ENCODE peak calls at places on chromosome 13, in ten cellular contexts. L is HepG2, D is breast epithelium, W is heart left ventricle, Q is kidney, R is endothelial cell of umbilical vein, I is testis, P is Panc1, A is suprapubic skin, T is mammary epithelial cell. G is an unnamed sample.

GRCh38 chr13:90592943-90593342 is 754.5 kb upstream of the MIR17HG start:
- DNase-seq in L (no peak), D (no peak), W (no peak), Q (no peak), R (no peak), I (no peak), P (no peak), A (no peak), T (no peak), G (no peak)

GRCh38 chr13:77865588-77865987 is 53.0 kb downstream of the EDNRB start:
- DNase-seq in L (no peak), D (no peak), W (no peak), Q (no peak), R (no peak), I (no peak), P (no peak), A (no peak), T (no peak), G (no peak)

GRCh38 chr13:33284016-33284415 is 1.5 kb downstream of the STARD13 start:
- DNase-seq in L (no peak), D (no peak), W (no peak), Q (no peak), R (peak; percentile 90), I (no peak), P (no peak), A (no peak), T (no peak), G (no peak)

GRCh38 chr13:54637377-54637776 is 1608.8 kb downstream of the OLFM4 start:
- DNase-seq in L (peak; percentile 29), D (no peak), W (no peak), Q (no peak), R (no peak), I (no peak), P (no peak), A (no peak), T (no peak), G (no peak)

GRCh38 chr13:39274926-39275325 is 236.7 kb downstream of the NHLRC3 start:
- DNase-seq in L (no peak), D (no peak), W (no peak), Q (no peak), R (no peak), I (no peak), P (no peak), A (no peak), T (no peak), G (no peak)

GRCh38 chr13:99380921-99381645 is 73.9 kb upstream of the GPR183 start:
- DNase-seq in L (no peak), D (no peak), W (no peak), Q (no peak), R (no peak), I (no peak), P (no peak), A (no peak), T (no peak), G (peak; percentile 70)

GRCh38 chr13:58302349-58302748 is 670.8 kb downstream of the PCDH17 start:
- DNase-seq in L (no peak), D (no peak), W (no peak), Q (no peak), R (no peak), I (no peak), P (no peak), A (no peak), T (no peak), G (no peak)

GRCh38 chr13:27442797-27443196 is 7.6 kb downstream of the MTIF3 start:
- DNase-seq in L (no peak), D (no peak), W (no peak), Q (no peak), R (no peak), I (no peak), P (no peak), A (no peak), T (no peak), G (no peak)

GRCh38 chr13:26785845-26786630 is 25.5 kb upstream of the GPR12 start:
- DNase-seq in L (no peak), D (no peak), W (peak; percentile 51), Q (no peak), R (no peak), I (no peak), P (no peak), A (peak; percentile 81), T (peak; percentile 3), G (peak; percentile 41)

GRCh38 chr13:99004931-99005330 is 27.1 kb upstream of the DOCK9 start:
- DNase-seq in L (no peak), D (no peak), W (no peak), Q (no peak), R (peak; percentile 75), I (no peak), P (no peak), A (no peak), T (no peak), G (no peak)

GRCh38 chr13:79775830-79776229 is 294.9 kb downstream of the NDFIP2 start:
- DNase-seq in L (peak; percentile 38), D (no peak), W (no peak), Q (no peak), R (peak; percentile 87), I (peak; percentile 40), P (peak; percentile 12), A (no peak), T (peak; percentile 46), G (no peak)

GRCh38 chr13:33026489-33027152 is 10.4 kb downstream of the KL start:
- DNase-seq in L (no peak), D (no peak), W (peak; percentile 28), Q (no peak), R (no peak), I (no peak), P (no peak), A (no peak), T (no peak), G (peak; percentile 59)

GRCh38 chr13:57624565-57625435 is 6.7 kb upstream of the PCDH17 start:
- DNase-seq in L (peak; percentile 56), D (no peak), W (peak; percentile 27), Q (no peak), R (peak; percentile 71), I (peak; percentile 64), P (no peak), A (no peak), T (peak; percentile 34), G (no peak)

GRCh38 chr13:79642596-79642995 is 161.6 kb downstream of the NDFIP2 start:
- DNase-seq in L (no peak), D (no peak), W (no peak), Q (no peak), R (no peak), I (no peak), P (no peak), A (no peak), T (no peak), G (no peak)

DNA sequence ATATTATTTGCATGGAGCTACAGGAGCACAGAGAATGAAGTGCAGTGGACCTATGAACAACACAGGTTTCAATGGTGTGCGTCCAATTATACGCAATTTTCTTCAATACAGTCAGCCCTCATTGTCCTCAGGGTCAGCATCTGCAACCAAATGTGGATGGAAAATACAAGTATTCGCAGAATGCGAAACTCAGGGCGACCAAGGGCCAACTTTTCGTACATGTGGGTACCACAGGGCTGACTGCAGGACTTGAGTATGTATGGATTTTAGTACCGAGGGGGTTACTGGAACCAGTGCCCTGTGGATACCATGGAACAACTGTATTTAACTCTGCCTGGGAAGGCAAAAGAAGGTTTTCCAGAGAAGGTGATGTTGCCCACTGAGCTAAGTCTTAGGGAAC is 10.2 kb downstream of the LCP1 start:
- DNase-seq in L (no peak), D (no peak), W (no peak), Q (no peak), R (no peak), I (no peak), P (no peak), A (no peak), T (no peak), G (no peak)
- H3K27ac ChIP-seq in L (no peak overlapping the region), D (no peak overlapping the region), W (no peak overlapping the region), Q (no peak overlapping the region), R (no peak overlapping the region), I (no peak overlapping the region), P (no peak overlapping the region), A (no peak overlapping the region), T (no peak overlapping the region), G (no peak overlapping the region)

GRCh38 chr13:76845865-76846264 is 40.3 kb downstream of the KCTD12 start:
- DNase-seq in L (no peak), D (no peak), W (no peak), Q (no peak), R (no peak), I (no peak), P (no peak), A (no peak), T (no peak), G (no peak)
- H3K4me3 ChIP-seq in L (no peak overlapping the region), D (no peak overlapping the region), W (no peak overlapping the region), Q (no peak overlapping the region), R (no peak overlapping the region), I (no peak overlapping the region), P (no peak overlapping the region), A (no peak overlapping the region), T (no peak overlapping the region), G (no peak overlapping the region)

GRCh38 chr13:40442826-40443225 is 223.6 kb downstream of the FOXO1 start:
- DNase-seq in L (peak; percentile 17), D (no peak), W (no peak), Q (no peak), R (no peak), I (no peak), P (no peak), A (no peak), T (no peak), G (no peak)
- H3K4me1 ChIP-seq in L (peaks cover 43% of the 10 kb centered on the region), D (no peaks in the 10 kb centered on the region), W (peaks cover 65% of the 10 kb centered on the region), Q (peaks cover 23% of the 10 kb centered on the region), R (peaks cover 59% of the 10 kb centered on the region), I (peaks cover 7% of the 10 kb centered on the region), P (no peaks in the 10 kb centered on the region), A (peaks cover 25% of the 10 kb centered on the region), T (peaks cover 18% of the 10 kb centered on the region), G (peaks cover 17% of the 10 kb centered on the region)

GRCh38 chr13:29540799-29541198 is 54.7 kb downstream of the SLC7A1 start:
- DNase-seq in L (no peak), D (no peak), W (no peak), Q (no peak), R (no peak), I (no peak), P (no peak), A (no peak), T (no peak), G (no peak)

GRCh38 chr13:29541400-29541799 is 54.1 kb downstream of the SLC7A1 start:
- DNase-seq in L (no peak), D (no peak), W (no peak), Q (no peak), R (no peak), I (no peak), P (no peak), A (no peak), T (no peak), G (no peak)

GRCh38 chr13:29538625-29538976 is 56.9 kb downstream of the SLC7A1 start:
- DNase-seq in L (no peak), D (no peak), W (no peak), Q (no peak), R (no peak), I (no peak), P (no peak), A (no peak), T (no peak), G (no peak)

GRCh38 chr13:29540334-29540733 is 55.2 kb downstream of the SLC7A1 start:
- DNase-seq in L (no peak), D (no peak), W (no peak), Q (no peak), R (no peak), I (no peak), P (no peak), A (no peak), T (no peak), G (no peak)

DNA sequence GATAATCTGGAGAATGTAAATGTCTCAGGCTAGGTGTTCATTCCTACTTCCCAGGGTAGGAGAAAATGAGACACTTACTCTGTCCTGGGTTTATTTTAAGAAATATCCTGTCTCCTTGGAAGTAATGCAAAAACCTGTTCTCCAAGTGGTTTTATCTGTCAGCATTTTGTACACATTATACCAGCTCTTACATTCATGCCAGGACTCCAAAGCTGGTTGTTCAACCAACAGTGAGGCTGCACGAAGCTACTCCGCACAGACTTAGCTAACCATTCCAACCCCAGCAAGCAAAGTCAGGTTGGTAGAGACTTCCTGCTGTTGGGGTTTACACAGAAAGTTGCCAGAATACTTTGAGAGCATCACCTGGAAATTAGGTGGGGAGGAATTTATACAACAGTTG is 55.6 kb downstream of the SLC7A1 start:
- DNase-seq in L (no peak), D (no peak), W (no peak), Q (no peak), R (no peak), I (no peak), P (no peak), A (no peak), T (no peak), G (no peak)
- H3K27ac ChIP-seq in L (no peak overlapping the region), D (no peak overlapping the region), W (no peak overlapping the region), Q (no peak overlapping the region), R (no peak overlapping the region), I (no peak overlapping the region), P (no peak overlapping the region), A (no peak overlapping the region), T (no peak overlapping the region), G (no peak overlapping the region)

G was measured in right cardiac atrium.